ENCODE peak calls at places on chromosome 4, in six cellular contexts. One of them, this sample, is unnamed.

GRCh38 chr4:65943076-65943475 is 272.8 kb upstream of the EPHA5 start:
- DNase-seq in IMR-90: no peak
- DNase-seq in H9: peak; percentile 44
- DNase-seq in neuronal stem cell: peak; percentile 65
- DNase-seq in trophoblast cell: peak; percentile 13
- DNase-seq in mesenchymal stem cell: peak; percentile 71
- DNase-seq in this sample: no peak

GRCh38 chr4:124958812-124959211 is 246.3 kb upstream of the ANKRD50 start:
- DNase-seq in neuronal stem cell: no peak
- DNase-seq in mesenchymal stem cell: no peak
- DNase-seq in trophoblast cell: no peak
- DNase-seq in IMR-90: no peak
- DNase-seq in H9: no peak
- DNase-seq in this sample: no peak

GRCh38 chr4:5890063-5890727 is 2.7 kb downstream of the CRMP1 start:
- DNase-seq in H9: peak; percentile 97
- DNase-seq in mesenchymal stem cell: peak; percentile 54
- DNase-seq in neuronal stem cell: peak; percentile 77
- DNase-seq in IMR-90: peak; percentile 30
- DNase-seq in trophoblast cell: no peak
- DNase-seq in this sample: peak; percentile 87

GRCh38 chr4:7300711-7301095 is 108.4 kb downstream of the SORCS2 start:
- DNase-seq in mesenchymal stem cell: no peak
- DNase-seq in H9: no peak
- DNase-seq in IMR-90: no peak
- DNase-seq in trophoblast cell: no peak
- DNase-seq in neuronal stem cell: no peak
- DNase-seq in this sample: no peak

GRCh38 chr4:53192496-53192895 is 173.4 kb downstream of the SCFD2 start:
- DNase-seq in trophoblast cell: no peak
- DNase-seq in neuronal stem cell: no peak
- DNase-seq in H9: no peak
- DNase-seq in mesenchymal stem cell: peak; percentile 18
- DNase-seq in IMR-90: peak; percentile 40
- DNase-seq in this sample: no peak

GRCh38 chr4:23805381-23805780 is 84.5 kb downstream of the PPARGC1A start:
- DNase-seq in mesenchymal stem cell: peak; percentile 67
- DNase-seq in H9: no peak
- DNase-seq in neuronal stem cell: no peak
- DNase-seq in IMR-90: peak; percentile 53
- DNase-seq in trophoblast cell: no peak
- DNase-seq in this sample: no peak

GRCh38 chr4:108166441-108167315 is 2.1 kb downstream of the LEF1 start:
- DNase-seq in IMR-90: no peak
- DNase-seq in neuronal stem cell: peak; percentile 65
- DNase-seq in H9: peak; percentile 85
- DNase-seq in mesenchymal stem cell: peak; percentile 50
- DNase-seq in trophoblast cell: peak; percentile 30
- DNase-seq in this sample: peak; percentile 71

GRCh38 chr4:182711211-182711610 is 206.0 kb downstream of the DCTD start:
- DNase-seq in neuronal stem cell: no peak
- DNase-seq in mesenchymal stem cell: no peak
- DNase-seq in trophoblast cell: peak; percentile 88
- DNase-seq in H9: no peak
- DNase-seq in IMR-90: peak; percentile 25
- DNase-seq in this sample: no peak

GRCh38 chr4:127782025-127782274 is 172 bp upstream of the HSPA4L start:
- DNase-seq in neuronal stem cell: peak; percentile 75
- DNase-seq in trophoblast cell: peak; percentile 93
- DNase-seq in H9: peak; percentile 92
- DNase-seq in mesenchymal stem cell: no peak
- DNase-seq in IMR-90: peak; percentile 81
- DNase-seq in this sample: peak; percentile 83

GRCh38 chr4:25710637-25711036 is 55.0 kb downstream of the SLC34A2 start:
- DNase-seq in H9: no peak
- DNase-seq in mesenchymal stem cell: no peak
- DNase-seq in neuronal stem cell: no peak
- DNase-seq in IMR-90: no peak
- DNase-seq in trophoblast cell: no peak
- DNase-seq in this sample: no peak

DNA sequence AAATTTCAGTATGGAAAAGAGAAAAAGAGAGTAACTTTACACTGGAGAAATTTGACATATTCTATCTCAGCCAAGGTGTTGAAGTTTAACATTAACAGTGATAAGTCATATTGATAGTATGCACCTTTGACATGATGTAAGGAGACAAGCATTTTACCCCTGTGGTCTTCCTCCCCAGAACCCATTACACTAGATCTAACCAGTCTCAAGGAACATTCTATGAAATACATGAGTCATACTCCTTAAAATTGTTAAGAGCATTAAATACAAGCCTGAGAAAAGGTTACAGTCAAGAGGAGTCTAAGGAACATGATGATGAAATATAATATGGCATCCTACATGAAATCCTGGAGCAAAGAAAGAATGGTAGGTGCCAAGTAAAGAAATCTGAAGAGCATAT is 1151.3 kb upstream of the IGFBP7 start:
- DNase-seq in mesenchymal stem cell: peak; percentile 1
- DNase-seq in trophoblast cell: no peak
- DNase-seq in IMR-90: no peak
- DNase-seq in neuronal stem cell: no peak
- DNase-seq in H9: no peak
- DNase-seq in this sample: no peak
- H4K91ac ChIP-seq in mesenchymal stem cell: no peak overlapping the region
- H4K91ac ChIP-seq in trophoblast cell: no peak overlapping the region
- H4K91ac ChIP-seq in IMR-90: no peak overlapping the region
- H4K91ac ChIP-seq in neuronal stem cell: no peak overlapping the region
- H4K91ac ChIP-seq in H9: no peak overlapping the region
- H4K91ac ChIP-seq in this sample: no peak overlapping the region

GRCh38 chr4:44845309-44845708 is 119.0 kb upstream of the GNPDA2 start:
- DNase-seq in neuronal stem cell: no peak
- DNase-seq in mesenchymal stem cell: peak; percentile 36
- DNase-seq in IMR-90: no peak
- DNase-seq in H9: no peak
- DNase-seq in trophoblast cell: no peak
- DNase-seq in this sample: no peak
- H4K91ac ChIP-seq in neuronal stem cell: no peak overlapping the region
- H4K91ac ChIP-seq in mesenchymal stem cell: no peak overlapping the region
- H4K91ac ChIP-seq in IMR-90: no peak overlapping the region
- H4K91ac ChIP-seq in H9: no peak overlapping the region
- H4K91ac ChIP-seq in trophoblast cell: no peak overlapping the region
- H4K91ac ChIP-seq in this sample: no peak overlapping the region

GRCh38 chr4:78057135-78057599 is at the start of gene FRAS1:
- DNase-seq in neuronal stem cell: peak; percentile 69
- DNase-seq in mesenchymal stem cell: peak; percentile 37
- DNase-seq in IMR-90: no peak
- DNase-seq in trophoblast cell: peak; percentile 22
- DNase-seq in H9: peak; percentile 68
- DNase-seq in this sample: no peak
- H4K91ac ChIP-seq in neuronal stem cell: no peak within 1 kb of the TSS
- H4K91ac ChIP-seq in mesenchymal stem cell: no peak within 1 kb of the TSS
- H4K91ac ChIP-seq in IMR-90: no peak within 1 kb of the TSS
- H4K91ac ChIP-seq in trophoblast cell: peak within 1 kb of the TSS; percentile 91
- H4K91ac ChIP-seq in H9: no peak within 1 kb of the TSS
- H4K91ac ChIP-seq in this sample: peak within 1 kb of the TSS; percentile 62

GRCh38 chr4:151304755-151305154 is 20.6 kb downstream of the SH3D19 start:
- DNase-seq in mesenchymal stem cell: peak; percentile 10
- DNase-seq in neuronal stem cell: no peak
- DNase-seq in IMR-90: no peak
- DNase-seq in trophoblast cell: no peak
- DNase-seq in H9: no peak
- DNase-seq in this sample: no peak
- H4K91ac ChIP-seq in mesenchymal stem cell: no peak overlapping the region
- H4K91ac ChIP-seq in neuronal stem cell: no peak overlapping the region
- H4K91ac ChIP-seq in IMR-90: no peak overlapping the region
- H4K91ac ChIP-seq in trophoblast cell: no peak overlapping the region
- H4K91ac ChIP-seq in H9: no peak overlapping the region
- H4K91ac ChIP-seq in this sample: no peak overlapping the region

DNA sequence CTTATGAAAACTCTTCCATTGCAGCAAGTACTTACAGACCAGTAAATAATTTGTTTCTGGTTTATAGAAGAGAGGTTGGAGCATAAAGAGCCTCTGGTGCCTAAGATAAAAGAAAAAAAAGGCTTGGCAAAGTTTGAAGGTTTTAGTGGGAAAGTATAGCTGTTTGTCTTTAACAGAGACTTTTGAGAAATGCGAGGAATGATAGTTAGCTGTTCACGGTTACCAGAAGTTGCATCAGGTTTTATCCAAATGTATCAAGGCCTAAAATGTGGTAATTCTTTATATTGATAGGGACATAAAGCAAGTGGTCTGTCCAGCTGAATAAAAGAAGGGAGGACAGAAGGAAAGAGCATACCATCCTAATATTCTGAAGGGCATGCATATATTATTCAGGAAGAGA is 29.3 kb downstream of the RAP1GDS1 start:
- DNase-seq in neuronal stem cell: no peak
- DNase-seq in mesenchymal stem cell: peak; percentile 30
- DNase-seq in trophoblast cell: peak; percentile 3
- DNase-seq in H9: no peak
- DNase-seq in IMR-90: peak; percentile 77
- DNase-seq in this sample: no peak
- H4K91ac ChIP-seq in neuronal stem cell: no peak overlapping the region
- H4K91ac ChIP-seq in mesenchymal stem cell: no peak overlapping the region
- H4K91ac ChIP-seq in trophoblast cell: no peak overlapping the region
- H4K91ac ChIP-seq in H9: no peak overlapping the region
- H4K91ac ChIP-seq in IMR-90: peak overlapping the region; percentile 26
- H4K91ac ChIP-seq in this sample: no peak overlapping the region

GRCh38 chr4:152382057-152382785 is 153.7 kb downstream of the FBXW7 start:
- DNase-seq in IMR-90: peak; percentile 21
- DNase-seq in H9: no peak
- DNase-seq in mesenchymal stem cell: peak; percentile 37
- DNase-seq in neuronal stem cell: no peak
- DNase-seq in trophoblast cell: no peak
- DNase-seq in this sample: no peak
- H4K91ac ChIP-seq in IMR-90: no peak overlapping the region
- H4K91ac ChIP-seq in H9: no peak overlapping the region
- H4K91ac ChIP-seq in mesenchymal stem cell: no peak overlapping the region
- H4K91ac ChIP-seq in neuronal stem cell: no peak overlapping the region
- H4K91ac ChIP-seq in trophoblast cell: no peak overlapping the region
- H4K91ac ChIP-seq in this sample: no peak overlapping the region

This sample was measured in H1.